ENCODE peak calls at places on chromosome 4, in four cellular contexts. Q, Z, K and B are unnamed samples.

GRCh38 chr4:138875886-138876608 is 139.5 kb upstream of the NOCT start:
- DNase-seq in Z (no peak), Q (no peak), K (no peak), B (no peak)

GRCh38 chr4:147488551-147488950 is 7.7 kb downstream of the EDNRA start:
- DNase-seq in Z (no peak), Q (no peak), K (no peak), B (no peak)

GRCh38 chr4:142844782-142845181 is 1.3 kb downstream of the INPP4B start:
- DNase-seq in Q (no peak), K (no peak), Z (no peak), B (no peak)

GRCh38 chr4:120009731-120010130 is 56.9 kb downstream of the MAD2L1 start:
- DNase-seq in Z (no peak), Q (no peak), K (no peak), B (no peak)

GRCh38 chr4:48944659-48945290 is 38.2 kb upstream of the OCIAD2 start:
- DNase-seq in K (no peak), Q (no peak), Z (peak), B (no peak)

GRCh38 chr4:123671633-123672404 is 275.2 kb downstream of the SPRY1 start:
- DNase-seq in K (no peak), Z (no peak), Q (no peak), B (no peak)

GRCh38 chr4:156870166-156870565 is 101.4 kb downstream of the PDGFC start:
- DNase-seq in Z (no peak), K (no peak), Q (no peak), B (no peak)

GRCh38 chr4:139331185-139331584 is 28.9 kb upstream of the NDUFC1 start:
- DNase-seq in Z (no peak), Q (no peak), K (no peak), B (no peak)

GRCh38 chr4:185662030-185662778 is 126.9 kb upstream of the PDLIM3 start:
- DNase-seq in K (no peak), Z (no peak), Q (no peak), B (no peak)

GRCh38 chr4:165763640-165764039 is 109.4 kb upstream of the TLL1 start:
- DNase-seq in K (no peak), Z (no peak), Q (no peak), B (no peak)

GRCh38 chr4:98601719-98602118 is 56.7 kb downstream of the TSPAN5 start:
- DNase-seq in Z (no peak), K (no peak), Q (no peak), B (no peak)

GRCh38 chr4:88189881-88190585 is 31.6 kb upstream of the ABCG2 start:
- DNase-seq in Z (no peak), K (no peak), Q (no peak), B (no peak)

GRCh38 chr4:77818077-77818666 is 996 bp downstream of the CNOT6L start:
- DNase-seq in K (peak), Z (peak), Q (peak), B (peak)

GRCh38 chr4:4560136-4560535 is 18.3 kb upstream of the STX18 start:
- DNase-seq in Q (no peak), Z (no peak), K (no peak), B (no peak)

GRCh38 chr4:17398805-17399204 is 113.1 kb downstream of the QDPR start:
- DNase-seq in Z (no peak), K (no peak), Q (no peak), B (no peak)

GRCh38 chr4:17197070-17197469 is 298.6 kb upstream of the LDB2 start:
- DNase-seq in K (no peak), Q (no peak), Z (no peak), B (no peak)

GRCh38 chr4:40515037-40515397 is 114.6 kb downstream of the RBM47 start:
- DNase-seq in Z (no peak), K (no peak), Q (no peak), B (no peak)

GRCh38 chr4:139951051-139951450 is 202.9 kb downstream of the MAML3 start:
- DNase-seq in Z (no peak), K (no peak), Q (no peak), B (no peak)

GRCh38 chr4:36088542-36088941 is 155.8 kb downstream of the ARAP2 start:
- DNase-seq in Z (no peak), Q (no peak), K (no peak), B (no peak)

GRCh38 chr4:37648084-37648817 is 37.9 kb downstream of the RELL1 start:
- DNase-seq in Q (no peak), K (no peak), Z (peak), B (no peak)

GRCh38 chr4:1983053-1983845 is 25.5 kb downstream of the NELFA start:
- DNase-seq in Q (no peak), Z (no peak), K (no peak), B (no peak)

GRCh38 chr4:19164334-19164733 is 1087.4 kb upstream of the SLIT2 start:
- DNase-seq in K (no peak), Z (no peak), Q (no peak), B (no peak)

GRCh38 chr4:115851918-115852766 is 738.7 kb upstream of the NDST4 start:
- DNase-seq in Q (no peak), K (peak), Z (peak), B (peak)

GRCh38 chr4:22477136-22477793 is 38.6 kb downstream of the ADGRA3 start:
- DNase-seq in K (no peak), Q (no peak), Z (no peak), B (no peak)